ENCODE peak calls at places on chromosomes 5 and 9, in six cellular contexts. N is heart right ventricle, I is spleen, A is SK-N-SH, F is K562, J is upper lobe of left lung. M is an unnamed sample.

GRCh38 chr5:25128606-25129005 is 483.8 kb upstream of the CDH10 start:
- DNase-seq in N (no peak), I (no peak), A (no peak), F (no peak), J (no peak), M (no peak)

GRCh38 chr5:21817668-21818419 is 1035.3 kb downstream of the CDH12 start:
- DNase-seq in N (no peak), I (no peak), A (no peak), F (no peak), J (no peak), M (no peak)

GRCh38 chr5:137226081-137226480 is 273.0 kb downstream of the SPOCK1 start:
- DNase-seq in N (no peak), I (no peak), A (no peak), F (no peak), J (no peak), M (no peak)

GRCh38 chr5:31033295-31033694 is 160.2 kb upstream of the CDH6 start:
- DNase-seq in N (no peak), I (no peak), A (no peak), F (no peak), J (no peak), M (no peak)

GRCh38 chr9:3124006-3124405 is 280.1 kb upstream of the PUM3 start:
- DNase-seq in N (no peak), I (no peak), A (no peak), F (no peak), J (no peak), M (no peak)

GRCh38 chr9:132499251-132499650 is 83.2 kb upstream of the BARHL1 start:
- DNase-seq in N (no peak), I (no peak), A (no peak), F (no peak), J (no peak), M (no peak)

GRCh38 chr9:106892632-106893031 is 29.7 kb downstream of the ZNF462 start:
- DNase-seq in N (peak; percentile 22), I (no peak), A (peak; percentile 48), F (no peak), J (peak; percentile 83), M (peak; percentile 26)

GRCh38 chr5:147935032-147935431 is 28.7 kb upstream of the C5orf46 start:
- DNase-seq in N (no peak), I (no peak), A (peak; percentile 53), F (peak; percentile 5), J (no peak), M (peak; percentile 34)

GRCh38 chr5:136054133-136054996 is 25.6 kb downstream of the TGFBI start:
- DNase-seq in N (no peak), I (peak; percentile 14), A (no peak), F (no peak), J (peak; percentile 6), M (peak; percentile 41)

GRCh38 chr5:98349251-98349989 is 424.0 kb upstream of the RGMB start:
- DNase-seq in N (no peak), I (no peak), A (no peak), F (peak; percentile 21), J (no peak), M (no peak)

GRCh38 chr9:76321185-76321828 is 72.9 kb downstream of the RFK start:
- DNase-seq in N (no peak), I (no peak), A (peak; percentile 9), F (no peak), J (no peak), M (no peak)

GRCh38 chr9:69759478-69760277 is at the start of gene PTAR1:
- DNase-seq in N (peak; percentile 92), I (peak; percentile 97), A (peak; percentile 93), F (peak; percentile 92), J (peak; percentile 94), M (peak; percentile 90)

GRCh38 chr9:93814561-93814960 is 140.6 kb downstream of the BARX1 start:
- DNase-seq in N (no peak), I (no peak), A (peak; percentile 38), F (no peak), J (no peak), M (no peak)

DNA sequence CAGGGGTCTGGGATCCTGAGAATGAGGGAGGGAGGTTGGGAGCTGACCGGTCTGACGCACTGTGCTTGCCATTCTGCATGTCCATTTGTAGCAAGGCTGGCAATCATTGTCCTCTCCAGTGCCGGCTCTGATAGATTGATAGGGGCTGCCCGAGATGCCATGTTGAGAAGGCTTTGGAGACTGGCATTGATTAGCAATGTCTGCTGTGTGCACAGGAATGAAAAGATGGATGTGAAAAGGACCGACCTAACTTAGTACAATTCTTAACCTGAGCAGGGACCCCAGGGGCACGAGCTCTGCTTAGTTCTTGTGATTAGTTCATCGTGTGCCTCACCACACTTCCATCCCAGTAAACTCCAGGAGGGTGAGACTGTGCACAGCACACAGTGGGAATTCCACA is 17.0 kb downstream of the NEK6 start:
- DNase-seq in N (no peak), I (no peak), A (no peak), F (no peak), J (no peak), M (no peak)
- H3K4me1 ChIP-seq in N (peaks cover 51% of the 10 kb centered on the region), I (peaks cover 32% of the 10 kb centered on the region), A (peaks cover 8% of the 10 kb centered on the region), F (peaks cover 15% of the 10 kb centered on the region), J (peaks cover 76% of the 10 kb centered on the region), M (peaks cover 70% of the 10 kb centered on the region)

DNA sequence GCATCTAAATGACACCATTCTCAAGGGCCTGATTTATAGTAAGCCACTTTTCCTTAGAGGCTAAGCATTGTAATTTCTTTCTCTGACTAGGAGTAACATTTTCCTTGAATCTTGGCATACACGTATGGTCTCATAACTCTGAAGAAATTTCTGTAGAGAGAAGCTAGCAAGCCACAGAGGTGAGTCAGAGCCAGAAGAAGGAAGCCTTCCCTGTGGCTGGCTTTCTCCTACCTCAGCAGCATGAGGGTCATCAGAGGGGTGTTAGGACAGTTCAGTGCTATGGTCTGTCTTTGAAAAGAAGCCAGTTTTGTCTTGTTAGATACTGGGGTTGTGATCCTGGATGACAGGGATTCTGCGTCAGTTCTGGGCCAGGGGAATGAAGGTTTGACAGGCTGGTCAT is 3.2 kb downstream of the SNX30 start:
- DNase-seq in N (no peak), I (no peak), A (no peak), F (no peak), J (no peak), M (no peak)
- H3K27ac ChIP-seq in N (no peak overlapping the region), I (peak overlapping the region; percentile 50), A (no peak overlapping the region), F (no peak overlapping the region), J (peak overlapping the region; percentile 20), M (peak overlapping the region; percentile 9)

GRCh38 chr5:132499440-132500243 is 9.1 kb upstream of the IRF1 start:
- DNase-seq in N (no peak), I (no peak), A (no peak), F (no peak), J (no peak), M (no peak)
- H3K4me1 ChIP-seq in N (peaks cover 54% of the 10 kb centered on the region), I (peaks cover 43% of the 10 kb centered on the region), A (peaks cover 19% of the 10 kb centered on the region), F (peaks cover 28% of the 10 kb centered on the region), J (peaks cover 62% of the 10 kb centered on the region), M (peaks cover 37% of the 10 kb centered on the region)

GRCh38 chr5:1345876-1346626 is 1.2 kb upstream of the CLPTM1L start:
- DNase-seq in N (no peak), I (peak; percentile 81), A (no peak), F (no peak), J (no peak), M (no peak)

GRCh38 chr5:1344975-1345838 is at the start of gene CLPTM1L:
- DNase-seq in N (peak; percentile 89), I (peak; percentile 95), A (peak; percentile 99), F (peak; percentile 96), J (peak; percentile 83), M (peak; percentile 72)

GRCh38 chr5:1342268-1342667 is 2.6 kb downstream of the CLPTM1L start:
- DNase-seq in N (no peak), I (peak; percentile 67), A (no peak), F (no peak), J (no peak), M (no peak)

GRCh38 chr5:1343315-1343751 is 1.6 kb downstream of the CLPTM1L start:
- DNase-seq in N (no peak), I (peak; percentile 74), A (no peak), F (no peak), J (peak; percentile 84), M (no peak)

GRCh38 chr5:1343931-1344901 is 683 bp downstream of the CLPTM1L start:
- DNase-seq in N (no peak), I (peak; percentile 91), A (peak; percentile 66), F (peak; percentile 44), J (no peak), M (no peak)
- H3K27ac ChIP-seq in N (no peak overlapping the region), I (peak overlapping the region; percentile 90), A (peak overlapping the region; percentile 64), F (peak overlapping the region; percentile 41), J (peak overlapping the region; percentile 73), M (peak overlapping the region; percentile 64)

GRCh38 chr5:153707626-153708025 is 217.2 kb downstream of the GRIA1 start:
- DNase-seq in N (no peak), I (no peak), A (no peak), F (no peak), J (no peak), M (no peak)

GRCh38 chr5:153699035-153699434 is 208.6 kb downstream of the GRIA1 start:
- DNase-seq in N (no peak), I (no peak), A (no peak), F (no peak), J (no peak), M (no peak)

DNA sequence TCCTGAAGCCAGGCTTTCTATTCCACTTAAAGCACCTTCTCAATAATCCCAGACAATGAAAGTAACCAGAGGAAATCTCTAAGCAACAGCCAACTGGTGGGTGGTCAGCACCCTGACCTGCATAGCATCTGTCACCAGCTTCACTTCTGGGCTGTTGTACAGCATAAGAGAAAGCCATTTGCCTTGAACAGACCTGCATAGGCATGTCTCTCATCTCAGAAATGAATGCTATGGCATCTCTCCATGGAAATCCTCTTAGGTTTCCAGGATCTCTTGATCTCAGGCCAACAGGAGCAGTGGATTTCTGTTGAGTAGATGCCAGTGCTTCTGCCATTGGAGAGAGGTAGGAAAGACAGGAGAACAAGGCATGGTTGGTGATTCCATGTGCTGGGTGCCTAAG is 213.6 kb downstream of the GRIA1 start:
- DNase-seq in N (no peak), I (no peak), A (no peak), F (no peak), J (no peak), M (no peak)
- H3K4me1 ChIP-seq in N (no peaks in the 10 kb centered on the region), I (no peaks in the 10 kb centered on the region), A (no peaks in the 10 kb centered on the region), F (no peaks in the 10 kb centered on the region), J (no peaks in the 10 kb centered on the region), M (no peaks in the 10 kb centered on the region)

DNA sequence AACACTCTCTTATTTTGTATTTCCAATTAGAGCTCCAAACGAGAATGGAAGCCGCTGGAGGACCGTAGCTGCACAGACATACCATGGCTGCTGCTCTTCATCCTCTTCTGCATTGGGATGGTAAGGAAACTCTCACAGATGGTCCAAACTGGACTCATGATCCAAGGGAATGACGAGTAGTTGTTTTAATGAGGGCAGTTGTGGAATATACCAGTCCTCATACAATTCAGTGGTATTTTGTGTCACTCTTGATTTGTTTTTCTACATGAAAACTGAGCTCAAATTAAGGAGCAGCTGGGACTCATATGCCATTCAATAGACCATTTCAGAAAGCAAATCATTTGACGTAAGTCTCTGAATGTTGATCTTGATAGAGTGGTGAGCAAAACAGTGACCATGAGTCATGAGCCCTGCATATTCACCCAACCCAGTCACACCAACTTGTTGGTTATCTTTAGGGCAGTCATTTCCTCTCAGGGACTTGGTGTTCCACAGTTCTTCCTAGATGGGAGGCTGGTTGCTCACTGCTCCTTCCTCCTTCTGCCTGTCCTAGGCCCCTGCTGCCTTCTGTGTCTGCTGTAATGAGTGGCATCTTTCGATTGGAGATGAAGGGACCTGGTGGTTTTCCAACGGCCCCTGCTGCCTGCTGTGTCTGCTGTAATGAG is 54.9 kb downstream of the SLC44A1 start:
- DNase-seq in N (no peak), I (no peak), A (no peak), F (peak; percentile 65), J (peak; percentile 55), M (no peak)
- H3K27ac ChIP-seq in N (no peak overlapping the region), I (no peak overlapping the region), A (no peak overlapping the region), F (peak overlapping the region; percentile 48), J (peak overlapping the region; percentile 82), M (no peak overlapping the region)